ENCODE peak calls at places on chromosomes 16 and 17, in four cellular contexts. One of them, this sample, is unnamed.

GRCh38 chr16:12681653-12682052 is 122.0 kb downstream of the CPPED1 start:
- DNase-seq in GM23338: no peak
- DNase-seq in hepatocyte: no peak
- DNase-seq in fibroblast of lung: peak
- DNase-seq in this sample: no peak

GRCh38 chr17:12620200-12620720 is 45.4 kb upstream of the MYOCD start:
- DNase-seq in GM23338: no peak
- DNase-seq in hepatocyte: no peak
- DNase-seq in fibroblast of lung: peak
- DNase-seq in this sample: peak

GRCh38 chr17:79207957-79208356 is 133.3 kb downstream of the ENGASE start:
- DNase-seq in GM23338: no peak
- DNase-seq in hepatocyte: no peak
- DNase-seq in fibroblast of lung: no peak
- DNase-seq in this sample: no peak

GRCh38 chr16:15644306-15644961 is 1.5 kb upstream of the MARF1 start:
- DNase-seq in GM23338: peak
- DNase-seq in hepatocyte: peak
- DNase-seq in fibroblast of lung: no peak
- DNase-seq in this sample: no peak

GRCh38 chr17:57215317-57215716 is 41.0 kb upstream of the MSI2 start:
- DNase-seq in GM23338: no peak
- DNase-seq in hepatocyte: peak
- DNase-seq in fibroblast of lung: peak
- DNase-seq in this sample: no peak

GRCh38 chr17:64020068-64020766 is at the start of gene ICAM2:
- DNase-seq in GM23338: peak
- DNase-seq in hepatocyte: no peak
- DNase-seq in fibroblast of lung: no peak
- DNase-seq in this sample: no peak

GRCh38 chr17:48012151-48012520 is 25.5 kb downstream of the COPZ2 start:
- DNase-seq in GM23338: peak
- DNase-seq in hepatocyte: peak
- DNase-seq in fibroblast of lung: no peak
- DNase-seq in this sample: no peak

GRCh38 chr17:28457890-28458289 is 15.6 kb upstream of the SLC13A2 start:
- DNase-seq in GM23338: no peak
- DNase-seq in hepatocyte: no peak
- DNase-seq in fibroblast of lung: no peak
- DNase-seq in this sample: no peak

GRCh38 chr16:361872-362701 is 8.3 kb downstream of the MRPL28 start:
- DNase-seq in GM23338: peak
- DNase-seq in hepatocyte: peak
- DNase-seq in fibroblast of lung: peak
- DNase-seq in this sample: peak

GRCh38 chr17:65559802-65560627 is 1.4 kb downstream of the AXIN2 start:
- DNase-seq in GM23338: peak
- DNase-seq in hepatocyte: peak
- DNase-seq in fibroblast of lung: no peak
- DNase-seq in this sample: no peak

GRCh38 chr16:88697116-88697830 is 8.9 kb downstream of the RNF166 start:
- DNase-seq in GM23338: no peak
- DNase-seq in hepatocyte: no peak
- DNase-seq in fibroblast of lung: no peak
- DNase-seq in this sample: no peak
- H3K27ac ChIP-seq in GM23338: no peak
- H3K27ac ChIP-seq in hepatocyte: no peak
- H3K27ac ChIP-seq in fibroblast of lung: no peak
- H3K27ac ChIP-seq in this sample: no peak

GRCh38 chr17:75779987-75780889 is 4.4 kb upstream of the UNK start:
- DNase-seq in GM23338: no peak
- DNase-seq in hepatocyte: no peak
- DNase-seq in fibroblast of lung: no peak
- DNase-seq in this sample: no peak
- TF ChIP-seq EZH2 in GM23338: no peak
- TF ChIP-seq EZH2 in hepatocyte: no peak
- TF ChIP-seq EZH2 in fibroblast of lung: no peak
- TF ChIP-seq EZH2 in this sample: no peak

DNA sequence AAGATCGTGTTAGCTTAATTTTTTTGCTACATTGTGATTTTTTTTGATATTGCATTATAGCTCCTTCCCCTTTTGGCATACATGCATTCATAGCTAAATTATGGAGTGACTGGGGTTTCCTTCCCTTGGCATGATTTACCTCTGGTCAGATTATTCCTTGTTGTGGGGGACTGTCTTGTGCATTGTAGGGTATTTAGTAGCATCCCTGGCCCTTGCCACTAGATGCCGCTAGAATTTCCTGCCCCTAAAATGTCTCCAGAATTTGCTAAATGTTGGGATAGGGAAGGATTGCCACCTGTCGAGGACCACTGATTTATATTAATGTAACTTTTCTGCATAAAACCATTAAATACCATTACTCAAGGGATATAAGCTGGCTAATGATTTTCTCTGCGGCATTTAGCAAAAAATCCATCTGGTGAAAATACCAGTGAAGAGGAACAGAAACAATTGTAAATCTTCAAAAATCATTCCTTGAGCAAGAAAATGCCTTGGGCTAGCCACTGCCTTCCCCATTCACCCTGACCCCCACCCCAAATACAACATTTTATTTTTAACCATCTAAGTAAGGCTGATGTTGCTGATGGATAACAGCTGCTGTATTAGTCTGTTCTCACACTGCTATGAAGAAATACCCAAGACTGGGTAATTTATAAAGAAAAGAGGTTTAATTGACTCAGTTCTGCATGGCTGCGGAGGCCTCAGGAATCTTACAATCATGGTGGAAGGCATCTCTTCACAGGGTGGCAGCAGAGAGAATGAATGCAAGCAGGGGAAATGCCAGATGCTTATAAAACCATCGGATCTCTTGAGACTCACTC is 195.2 kb downstream of the MAP2K6 start:
- DNase-seq in GM23338: peak
- DNase-seq in hepatocyte: peak
- DNase-seq in fibroblast of lung: peak
- DNase-seq in this sample: no peak
- H3K27ac ChIP-seq in GM23338: no peak
- H3K27ac ChIP-seq in hepatocyte: peak
- H3K27ac ChIP-seq in fibroblast of lung: peak
- H3K27ac ChIP-seq in this sample: peak

GRCh38 chr17:7885357-7886226 is 3.0 kb upstream of the CHD3 start:
- DNase-seq in GM23338: peak
- DNase-seq in hepatocyte: peak
- DNase-seq in fibroblast of lung: peak
- DNase-seq in this sample: no peak

GRCh38 chr17:7887038-7887481 is 1.5 kb upstream of the CHD3 start:
- DNase-seq in GM23338: peak
- DNase-seq in hepatocyte: no peak
- DNase-seq in fibroblast of lung: no peak
- DNase-seq in this sample: no peak

GRCh38 chr17:7887482-7888183 is 956 bp upstream of the CHD3 start:
- DNase-seq in GM23338: peak
- DNase-seq in hepatocyte: peak
- DNase-seq in fibroblast of lung: peak
- DNase-seq in this sample: peak

GRCh38 chr17:7884581-7885356 is 3.8 kb upstream of the CHD3 start:
- DNase-seq in GM23338: peak
- DNase-seq in hepatocyte: peak
- DNase-seq in fibroblast of lung: no peak
- DNase-seq in this sample: no peak

DNA sequence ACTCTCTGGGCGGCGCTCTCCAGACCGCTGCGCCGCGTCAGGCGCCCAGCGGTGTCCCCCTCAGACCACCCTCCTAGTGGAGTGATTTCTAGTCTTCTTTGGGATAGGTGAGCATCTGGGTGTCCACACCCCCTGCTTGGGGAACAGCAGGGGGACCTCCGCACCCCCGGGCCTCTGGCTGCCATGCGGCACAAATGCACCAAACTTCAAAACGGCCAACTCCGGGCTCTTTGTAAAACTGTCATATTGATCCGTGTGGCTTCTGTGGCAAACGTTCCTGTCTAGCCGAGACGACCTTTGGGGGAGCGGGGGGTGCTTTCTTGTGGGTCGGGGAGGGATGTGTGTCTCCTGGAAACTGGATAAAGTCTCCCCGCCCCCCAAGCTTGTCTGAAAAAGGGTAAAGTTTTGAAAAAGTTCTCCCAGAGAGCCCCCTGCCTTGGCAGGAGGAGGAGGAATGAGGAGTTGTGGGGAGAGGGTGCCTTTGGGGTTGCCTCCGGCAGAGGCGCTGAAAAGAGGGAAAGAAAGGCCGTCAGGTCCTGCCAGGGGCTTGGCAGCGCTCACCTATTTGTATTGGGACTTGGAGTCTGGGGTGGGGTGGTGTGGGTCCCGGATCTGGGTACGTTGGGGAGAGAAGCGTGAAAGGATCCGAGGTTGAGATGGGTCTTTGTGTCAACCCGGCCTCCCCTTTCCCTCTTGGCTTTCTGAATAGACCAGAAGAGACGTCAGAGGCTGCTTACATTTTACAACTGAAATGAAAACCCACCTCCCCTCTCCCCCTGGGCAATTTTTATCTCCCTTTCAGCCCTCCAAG is 2.2 kb upstream of the CHD3 start:
- DNase-seq in GM23338: peak
- DNase-seq in hepatocyte: peak
- DNase-seq in fibroblast of lung: peak
- DNase-seq in this sample: no peak
- TF ChIP-seq EZH2 in GM23338: peak
- TF ChIP-seq EZH2 in hepatocyte: no peak
- TF ChIP-seq EZH2 in fibroblast of lung: no peak
- TF ChIP-seq EZH2 in this sample: no peak

GRCh38 chr16:30186782-30187555 is 3.6 kb downstream of the CORO1A start:
- DNase-seq in GM23338: peak
- DNase-seq in hepatocyte: peak
- DNase-seq in fibroblast of lung: no peak
- DNase-seq in this sample: no peak

GRCh38 chr16:30185683-30186421 is 2.5 kb downstream of the CORO1A start:
- DNase-seq in GM23338: peak
- DNase-seq in hepatocyte: no peak
- DNase-seq in fibroblast of lung: no peak
- DNase-seq in this sample: no peak

GRCh38 chr16:30187556-30187865 is 4.1 kb downstream of the CORO1A start:
- DNase-seq in GM23338: no peak
- DNase-seq in hepatocyte: no peak
- DNase-seq in fibroblast of lung: no peak
- DNase-seq in this sample: no peak

GRCh38 chr16:30185141-30185682 is 1.8 kb downstream of the CORO1A start:
- DNase-seq in GM23338: no peak
- DNase-seq in hepatocyte: no peak
- DNase-seq in fibroblast of lung: no peak
- DNase-seq in this sample: no peak

GRCh38 chr16:30186444-30186781 is 3.0 kb downstream of the CORO1A start:
- DNase-seq in GM23338: no peak
- DNase-seq in hepatocyte: no peak
- DNase-seq in fibroblast of lung: no peak
- DNase-seq in this sample: no peak
- H3K27ac ChIP-seq in GM23338: no peak
- H3K27ac ChIP-seq in hepatocyte: no peak
- H3K27ac ChIP-seq in fibroblast of lung: no peak
- H3K27ac ChIP-seq in this sample: no peak

DNA sequence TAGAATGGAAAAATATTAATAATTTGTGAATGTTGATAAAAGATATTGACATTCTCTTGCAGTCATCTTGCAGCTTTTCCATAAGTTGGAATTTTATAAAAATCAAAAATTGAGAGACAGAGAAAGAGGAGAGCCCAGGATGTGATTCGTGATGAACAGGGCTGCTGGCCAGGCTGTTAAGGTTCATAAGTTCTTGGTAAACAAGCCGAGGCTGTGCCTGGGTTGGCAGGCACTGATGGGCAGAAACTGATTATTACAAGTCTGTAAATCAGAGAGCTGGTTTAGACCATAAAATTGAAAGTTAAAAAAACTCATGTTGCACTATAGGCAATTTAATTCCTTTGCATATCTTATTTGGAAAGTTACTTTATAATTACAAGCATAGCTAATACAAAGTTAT is 533.7 kb downstream of the HAPSTR1 start:
- DNase-seq in GM23338: no peak
- DNase-seq in hepatocyte: no peak
- DNase-seq in fibroblast of lung: no peak
- DNase-seq in this sample: no peak
- TF ChIP-seq EZH2 in GM23338: no peak
- TF ChIP-seq EZH2 in hepatocyte: no peak
- TF ChIP-seq EZH2 in fibroblast of lung: no peak
- TF ChIP-seq EZH2 in this sample: no peak

DNA sequence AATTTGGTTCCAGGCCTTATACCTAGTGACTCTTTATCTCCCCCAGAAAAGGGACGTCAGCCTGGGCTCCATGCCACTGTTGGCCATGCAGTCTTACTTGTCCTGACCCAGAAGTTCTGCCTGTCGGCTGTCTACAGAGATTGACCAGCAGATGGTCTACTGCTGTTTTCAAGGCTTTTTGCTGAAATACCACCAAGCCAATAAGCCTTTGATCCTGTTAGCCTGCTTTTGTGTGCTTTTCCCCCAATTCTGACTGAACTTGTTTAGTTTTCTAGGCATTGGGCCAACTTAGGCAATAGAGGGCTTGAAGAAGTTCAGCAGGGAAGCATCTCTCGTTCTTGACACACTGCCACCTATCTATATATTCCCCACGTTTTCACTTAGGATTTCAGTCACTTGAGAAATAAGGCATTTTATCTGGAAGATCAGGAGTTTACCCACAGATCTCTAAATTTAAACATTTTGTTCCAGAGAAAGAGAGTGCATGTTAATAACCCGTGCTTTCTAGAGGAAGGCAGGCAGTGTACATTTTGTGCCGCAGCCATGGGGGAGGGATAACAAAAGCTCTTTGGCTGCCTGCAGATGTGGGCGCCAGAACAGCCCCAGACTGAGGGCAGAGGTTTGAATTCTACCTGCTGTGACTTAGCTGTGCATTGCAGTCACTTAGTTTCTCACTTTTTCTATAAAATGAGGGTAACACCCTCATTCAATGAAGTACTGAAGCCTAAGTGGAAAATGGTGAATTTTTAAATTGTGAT is 12.3 kb upstream of the CARMIL2 start:
- DNase-seq in GM23338: no peak
- DNase-seq in hepatocyte: peak
- DNase-seq in fibroblast of lung: peak
- DNase-seq in this sample: no peak
- H3K27ac ChIP-seq in GM23338: no peak
- H3K27ac ChIP-seq in hepatocyte: no peak
- H3K27ac ChIP-seq in fibroblast of lung: no peak
- H3K27ac ChIP-seq in this sample: no peak

GRCh38 chr16:87602821-87603683 is 744 bp downstream of the JPH3 start:
- DNase-seq in GM23338: peak
- DNase-seq in hepatocyte: no peak
- DNase-seq in fibroblast of lung: no peak
- DNase-seq in this sample: no peak
- TF ChIP-seq EZH2 in GM23338: peak
- TF ChIP-seq EZH2 in hepatocyte: peak
- TF ChIP-seq EZH2 in fibroblast of lung: peak
- TF ChIP-seq EZH2 in this sample: peak

GRCh38 chr17:76081295-76082210 is 2.6 kb downstream of the ZACN start:
- DNase-seq in GM23338: peak
- DNase-seq in hepatocyte: no peak
- DNase-seq in fibroblast of lung: no peak
- DNase-seq in this sample: no peak

GRCh38 chr17:76080934-76081287 is 1.9 kb downstream of the ZACN start:
- DNase-seq in GM23338: no peak
- DNase-seq in hepatocyte: no peak
- DNase-seq in fibroblast of lung: no peak
- DNase-seq in this sample: no peak

GRCh38 chr17:76078859-76079576 is at the start of gene ZACN:
- DNase-seq in GM23338: no peak
- DNase-seq in hepatocyte: no peak
- DNase-seq in fibroblast of lung: no peak
- DNase-seq in this sample: no peak

GRCh38 chr17:76079577-76080206 is 710 bp downstream of the ZACN start:
- DNase-seq in GM23338: peak
- DNase-seq in hepatocyte: no peak
- DNase-seq in fibroblast of lung: no peak
- DNase-seq in this sample: no peak

GRCh38 chr17:76080207-76080933 is 1.4 kb downstream of the ZACN start:
- DNase-seq in GM23338: peak
- DNase-seq in hepatocyte: no peak
- DNase-seq in fibroblast of lung: no peak
- DNase-seq in this sample: no peak
- H3K27ac ChIP-seq in GM23338: no peak
- H3K27ac ChIP-seq in hepatocyte: no peak
- H3K27ac ChIP-seq in fibroblast of lung: no peak
- H3K27ac ChIP-seq in this sample: no peak

This sample was measured in astrocyte.